ENCODE peak calls at places on chromosomes 6 and 20, in five cellular contexts. I is EH, U is coronary artery, R is AG04449, Q is endothelial cell. C is an unnamed sample.

GRCh38 chr20:63234693-63235398 is 859 bp upstream of the BIRC7 start:
- DNase-seq in U (no peak), R (no peak), I (peak), Q (peak), C (no peak)

GRCh38 chr6:36717231-36717825 is 19.7 kb downstream of the RAB44 start:
- DNase-seq in Q (no peak), R (no peak), I (no peak), U (no peak), C (no peak)

GRCh38 chr20:37579091-37579490 is 51.4 kb upstream of the BLCAP start:
- DNase-seq in Q (no peak), I (no peak), R (no peak), U (no peak), C (no peak)

GRCh38 chr6:33906413-33906812 is 102.6 kb upstream of the MLN start:
- DNase-seq in U (no peak), Q (no peak), R (no peak), I (no peak), C (no peak)

GRCh38 chr6:16278048-16278724 is 39.8 kb downstream of the GMPR start:
- DNase-seq in Q (no peak), I (no peak), U (no peak), R (no peak), C (no peak)

GRCh38 chr6:121959501-121959900 is 440.0 kb upstream of the HSF2 start:
- DNase-seq in R (no peak), Q (no peak), U (no peak), I (no peak), C (no peak)

GRCh38 chr20:25037288-25038102 is 20.4 kb downstream of the ACSS1 start:
- DNase-seq in U (peak), I (no peak), R (no peak), Q (no peak), C (no peak)

GRCh38 chr6:21305827-21306469 is 287.6 kb upstream of the SOX4 start:
- DNase-seq in R (peak), Q (no peak), I (peak), U (no peak), C (peak)

GRCh38 chr20:19074828-19075516 is 137.5 kb upstream of the SLC24A3 start:
- DNase-seq in R (no peak), I (no peak), U (no peak), Q (no peak), C (no peak)

GRCh38 chr6:32954983-32955802 is 2.3 kb upstream of the HLA-DMA start:
- DNase-seq in I (peak), R (no peak), U (no peak), Q (peak), C (no peak)

GRCh38 chr6:130969807-130970491 is 93.1 kb downstream of the EPB41L2 start:
- DNase-seq in I (peak), R (no peak), U (no peak), Q (no peak), C (no peak)

GRCh38 chr6:21102624-21103023 is 490.9 kb upstream of the SOX4 start:
- DNase-seq in U (no peak), Q (no peak), I (no peak), R (no peak), C (no peak)

GRCh38 chr6:159760602-159761057 is 1.2 kb upstream of the ACAT2 start:
- DNase-seq in U (no peak), I (peak), R (peak), Q (peak), C (no peak)

GRCh38 chr6:26592649-26593048 is 4.1 kb upstream of the ABT1 start:
- DNase-seq in I (peak), U (no peak), Q (no peak), R (no peak), C (no peak)